ENCODE peak calls at places on chromosomes 3 and 15, in seven cellular contexts. X, N, V, F, P, K and Q are unnamed samples.

GRCh38 chr15:51161491-51162260 is 67.0 kb upstream of the TNFAIP8L3 start:
- DNase-seq in X (no peak), N (no peak), V (no peak), F (no peak), P (no peak), K (peak; percentile 77), Q (no peak)

GRCh38 chr3:139848660-139849059 is 86.3 kb upstream of the CLSTN2 start:
- DNase-seq in X (no peak), N (no peak), V (no peak), F (no peak), P (no peak), K (no peak), Q (no peak)

GRCh38 chr3:29914861-29915524 is 634.1 kb downstream of the RBMS3 start:
- DNase-seq in X (no peak), N (peak; percentile 33), V (no peak), F (no peak), P (no peak), K (no peak), Q (no peak)

GRCh38 chr15:31365655-31366127 is 39.1 kb downstream of the KLF13 start:
- DNase-seq in X (peak; percentile 98), N (peak; percentile 84), V (peak; percentile 94), F (peak; percentile 78), P (peak; percentile 99), K (peak; percentile 99), Q (peak; percentile 90)

GRCh38 chr3:69695443-69695842 is 43.8 kb upstream of the MITF start:
- DNase-seq in X (no peak), N (peak; percentile 58), V (no peak), F (no peak), P (no peak), K (no peak), Q (no peak)

GRCh38 chr3:71308836-71309235 is 274.7 kb downstream of the FOXP1 start:
- DNase-seq in X (no peak), N (no peak), V (no peak), F (no peak), P (no peak), K (no peak), Q (no peak)

GRCh38 chr15:95784508-95784907 is 546.0 kb upstream of the NR2F2 start:
- DNase-seq in X (no peak), N (no peak), V (no peak), F (no peak), P (no peak), K (no peak), Q (no peak)

GRCh38 chr3:126436826-126437717 is 38.6 kb downstream of the ZXDC start:
- DNase-seq in X (no peak), N (no peak), V (no peak), F (no peak), P (peak; percentile 60), K (no peak), Q (no peak)

GRCh38 chr3:108297636-108298035 is 1.3 kb downstream of the HHLA2 start:
- DNase-seq in X (no peak), N (no peak), V (no peak), F (no peak), P (no peak), K (no peak), Q (no peak)

GRCh38 chr3:189937302-189938255 is 183.1 kb downstream of the P3H2 start:
- DNase-seq in X (no peak), N (peak; percentile 100), V (no peak), F (no peak), P (no peak), K (no peak), Q (no peak)

GRCh38 chr3:81005992-81006391 is 755.5 kb downstream of the GBE1 start:
- DNase-seq in X (no peak), N (peak; percentile 1), V (no peak), F (no peak), P (no peak), K (no peak), Q (peak; percentile 61)

GRCh38 chr3:74613566-74613965 is 893 bp downstream of the CNTN3 start:
- DNase-seq in X (no peak), N (no peak), V (peak; percentile 56), F (no peak), P (no peak), K (no peak), Q (no peak)

GRCh38 chr3:23490459-23490858 is 287.3 kb downstream of the UBE2E2 start:
- DNase-seq in X (no peak), N (peak; percentile 77), V (no peak), F (no peak), P (no peak), K (no peak), Q (no peak)

GRCh38 chr3:148641712-148642111 is 56.0 kb upstream of the AGTR1 start:
- DNase-seq in X (no peak), N (no peak), V (no peak), F (no peak), P (no peak), K (no peak), Q (no peak)

GRCh38 chr3:69880069-69880640 is 119.4 kb upstream of the SAMMSON start:
- DNase-seq in X (no peak), N (no peak), V (no peak), F (no peak), P (no peak), K (no peak), Q (no peak)

GRCh38 chr3:155335955-155336354 is 42.5 kb upstream of the STRIT1 start:
- DNase-seq in X (no peak), N (no peak), V (no peak), F (no peak), P (no peak), K (no peak), Q (no peak)

GRCh38 chr15:31551323-31551722 is 224.7 kb downstream of the KLF13 start:
- DNase-seq in X (no peak), N (peak; percentile 28), V (no peak), F (no peak), P (no peak), K (no peak), Q (no peak)

GRCh38 chr3:98021821-98022220 is 13.3 kb downstream of the GABRR3 start:
- DNase-seq in X (no peak), N (peak; percentile 75), V (no peak), F (no peak), P (no peak), K (no peak), Q (no peak)

GRCh38 chr3:107035176-107035575 is 342.1 kb upstream of the CCDC54 start:
- DNase-seq in X (no peak), N (no peak), V (no peak), F (no peak), P (no peak), K (no peak), Q (no peak)

GRCh38 chr3:14508966-14509795 is 31.0 kb downstream of the GRIP2 start:
- DNase-seq in X (peak; percentile 69), N (peak; percentile 47), V (peak; percentile 80), F (peak; percentile 95), P (peak; percentile 93), K (no peak), Q (peak; percentile 97)

GRCh38 chr3:194447161-194447560 is 39.6 kb downstream of the ATP13A3 start:
- DNase-seq in X (no peak), N (peak; percentile 19), V (no peak), F (no peak), P (no peak), K (no peak), Q (no peak)

GRCh38 chr15:100780208-100780800 is 99.3 kb upstream of the ALDH1A3 start:
- DNase-seq in X (peak; percentile 53), N (no peak), V (peak; percentile 14), F (peak; percentile 3), P (peak; percentile 63), K (peak; percentile 53), Q (peak; percentile 12)

GRCh38 chr15:100779331-100780207 is 100.1 kb upstream of the ALDH1A3 start:
- DNase-seq in X (peak; percentile 27), N (no peak), V (no peak), F (peak; percentile 2), P (peak; percentile 49), K (peak; percentile 72), Q (peak; percentile 20)

GRCh38 chr15:100775581-100776185 is 103.9 kb upstream of the ALDH1A3 start:
- DNase-seq in X (no peak), N (no peak), V (no peak), F (peak; percentile 0), P (peak; percentile 70), K (peak; percentile 85), Q (no peak)

GRCh38 chr15:100778831-100779288 is 100.8 kb upstream of the ALDH1A3 start:
- DNase-seq in X (peak; percentile 20), N (no peak), V (peak; percentile 34), F (peak; percentile 10), P (peak; percentile 73), K (peak; percentile 50), Q (peak; percentile 37)

DNA sequence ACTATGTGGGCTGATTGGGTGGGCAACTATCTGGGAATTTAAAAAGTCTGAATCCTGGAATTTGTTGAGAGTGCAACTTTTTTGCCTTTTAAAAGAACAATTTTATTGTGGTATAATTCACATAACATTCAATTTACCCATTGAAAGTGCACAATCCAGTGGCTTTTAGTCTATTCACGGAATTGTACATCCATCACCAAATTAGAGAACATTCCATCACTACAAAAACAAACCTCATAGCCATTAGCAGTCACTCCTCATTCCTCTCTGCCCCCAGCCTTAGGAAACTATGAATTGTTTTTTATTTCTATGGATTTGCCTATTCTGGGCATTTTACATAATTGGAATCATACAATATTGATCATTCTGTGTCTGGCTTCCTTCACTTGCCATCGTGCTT is 101.8 kb upstream of the ALDH1A3 start:
- DNase-seq in X (no peak), N (no peak), V (no peak), F (no peak), P (no peak), K (no peak), Q (no peak)
- TF ChIP-seq CTCF in X (no peak), N (no peak), V (no peak), F (no peak), P (no peak), K (no peak), Q (no peak)

GRCh38 chr3:168442502-168442901 is 346.8 kb upstream of the GOLIM4 start:
- DNase-seq in X (no peak), N (no peak), V (no peak), F (no peak), P (no peak), K (no peak), Q (no peak)
- TF ChIP-seq CTCF in X (no peak), N (no peak), V (no peak), F (no peak), P (no peak), K (no peak), Q (no peak)

DNA sequence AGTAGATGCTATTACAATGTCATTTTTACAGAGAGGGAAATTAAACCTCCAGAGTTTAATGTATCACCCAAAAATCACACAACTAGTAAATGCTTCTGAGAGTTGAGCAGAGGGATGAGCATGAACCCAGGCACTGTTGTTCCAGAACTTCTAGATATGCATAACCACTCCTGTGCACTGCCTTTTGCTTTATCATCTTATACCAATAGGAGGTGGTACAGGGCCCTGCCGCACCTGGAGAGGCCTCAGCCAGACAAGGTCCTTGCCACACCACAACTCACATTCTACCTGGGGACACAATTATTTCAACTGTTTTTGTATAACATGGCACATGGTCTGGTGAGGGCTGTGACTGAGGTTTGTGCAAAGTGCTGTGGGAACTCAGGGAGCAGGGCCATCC is 78.5 kb upstream of the NTRK3 start:
- DNase-seq in X (no peak), N (no peak), V (no peak), F (no peak), P (no peak), K (no peak), Q (no peak)
- TF ChIP-seq CTCF in X (no peak), N (no peak), V (no peak), F (no peak), P (no peak), K (no peak), Q (peak; percentile 49)

DNA sequence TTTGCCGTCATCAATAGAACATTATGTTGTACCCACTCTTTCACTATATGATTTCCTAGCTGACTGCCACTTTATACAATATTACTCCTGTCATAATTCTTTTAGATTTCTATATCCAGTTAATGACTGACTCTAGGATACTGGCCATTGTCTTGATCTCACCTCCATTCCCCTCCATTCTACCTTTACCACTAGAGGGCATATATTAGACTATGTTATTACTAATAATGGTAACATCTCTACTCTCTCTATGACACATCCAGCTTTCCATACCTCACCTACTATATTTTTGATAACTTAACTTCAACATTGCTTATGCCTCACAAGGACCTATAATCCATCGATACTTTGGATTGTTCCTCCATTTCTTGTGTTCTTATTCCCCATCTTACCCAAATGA is 31.4 kb upstream of the POU1F1 start:
- DNase-seq in X (no peak), N (peak; percentile 34), V (no peak), F (no peak), P (no peak), K (no peak), Q (no peak)
- TF ChIP-seq CTCF in X (no peak), N (peak; percentile 43), V (no peak), F (no peak), P (no peak), K (no peak), Q (peak; percentile 70)